ENCODE peak calls at places on chromosome 18, in ten cellular contexts. F is tibial artery; P is NCI-H1092 treated with DMSO at 0.1 percent for 48 hours; L is fibroblast of the conjunctiva; D is kidney; Z is skeletal muscle cell; Y is activated CD4-positive, alpha-beta T cell treated with anti-CD3 and anti-CD28 coated beads for 4 hours; O is 8988T; C is GM18507; Q is mesenteric fat pad. V is an unnamed sample.

GRCh38 chr18:35616664-35617423 is 35.3 kb downstream of the GALNT1 start:
- DNase-seq in Y (peak), Z (peak), D (no peak), O (no peak), P (no peak), C (peak), Q (no peak), L (peak), F (peak), V (no peak)

GRCh38 chr18:56615738-56616520 is 22.5 kb downstream of the TXNL1 start:
- DNase-seq in Q (no peak), C (no peak), Y (no peak), O (no peak), F (no peak), P (no peak), L (no peak), D (no peak), Z (no peak), V (no peak)

GRCh38 chr18:56935531-56936040 is 211.3 kb upstream of the BOD1L2 start:
- DNase-seq in D (no peak), Y (no peak), Z (no peak), Q (no peak), F (no peak), P (no peak), O (no peak), C (no peak), L (no peak), V (no peak)

GRCh38 chr18:31657823-31658669 is 26.3 kb downstream of the B4GALT6 start:
- DNase-seq in Y (no peak), Q (no peak), C (peak), L (no peak), F (no peak), P (peak), Z (no peak), D (no peak), O (no peak), V (no peak)

GRCh38 chr18:45008694-45009372 is 328.1 kb downstream of the SETBP1 start:
- DNase-seq in F (no peak), Y (no peak), C (no peak), D (no peak), Z (no peak), P (peak), O (no peak), L (no peak), Q (no peak), V (no peak)

GRCh38 chr18:8860845-8861642 is 155.7 kb downstream of the MTCL1 start:
- DNase-seq in Y (no peak), D (no peak), C (no peak), O (no peak), Z (no peak), P (no peak), L (no peak), F (no peak), Q (no peak), V (no peak)

GRCh38 chr18:23165271-23165670 is 30.0 kb downstream of the CABLES1 start:
- DNase-seq in L (no peak), F (no peak), O (no peak), Q (no peak), Y (no peak), D (no peak), P (no peak), C (no peak), Z (no peak), V (no peak)

GRCh38 chr18:50183556-50183955 is 11.4 kb downstream of the MYO5B start:
- DNase-seq in Y (no peak), D (no peak), C (no peak), P (no peak), F (no peak), O (no peak), L (peak), Z (peak), Q (no peak), V (no peak)

GRCh38 chr18:35553300-35553699 is 28.2 kb upstream of the GALNT1 start:
- DNase-seq in Z (no peak), L (no peak), C (no peak), D (no peak), O (no peak), P (no peak), F (no peak), Y (no peak), Q (no peak), V (no peak)

GRCh38 chr18:75915941-75916640 is 488.6 kb upstream of the SMIM21 start:
- DNase-seq in Y (no peak), D (peak), C (no peak), O (no peak), P (peak), Z (no peak), F (no peak), L (no peak), Q (no peak), V (peak)

GRCh38 chr18:49621851-49622351 is 60.0 kb downstream of the LIPG start:
- DNase-seq in F (no peak), O (no peak), C (no peak), P (no peak), Q (peak), Z (no peak), L (no peak), D (no peak), Y (no peak), V (no peak)

V was measured in substantia nigra.